ENCODE peak calls at places on chromosomes 7 and 10, in ten cellular contexts. R is PC-3; B is BE2C; A is tibial nerve; M is hippocampal formation; E is brain microvascular endothelial cell; F is activated T-helper 1 cell treated with Interleukin-2 at 50 U/mL for 16 hours; V is stimulated activated naive CD8-positive, alpha-beta T cell treated with anti-CD3 and anti-CD28 coated beads, Interleukin-15, Interleukin-2, amounts not matched to agents 100 U/mL and 50 U/mL, for 24 hours; Q is amniotic stem cell; G is GM06990. S is an unnamed sample.
A peak's percentile ranks its signal among the peaks of the same experiment; 100 is the strongest.

GRCh38 chr10:58830748-58831147 is 318.1 kb downstream of the BICC1 start:
- DNase-seq in R (no peak), B (no peak), A (no peak), M (no peak), E (no peak), F (no peak), V (no peak), Q (no peak), G (no peak), S (no peak)

GRCh38 chr10:70277396-70278030 is 6.3 kb downstream of the NPFFR1 start:
- DNase-seq in R (no peak), B (no peak), A (no peak), M (no peak), E (no peak), F (no peak), V (no peak), Q (no peak), G (no peak), S (no peak)

GRCh38 chr10:132919374-132920100 is 22.8 kb downstream of the CFAP46 start:
- DNase-seq in R (no peak), B (no peak), A (no peak), M (no peak), E (no peak), F (no peak), V (no peak), Q (no peak), G (no peak), S (no peak)

GRCh38 chr7:114885836-114886235 is 36.1 kb upstream of the MDFIC start:
- DNase-seq in R (peak; percentile 60), B (no peak), A (no peak), M (no peak), E (no peak), F (no peak), V (no peak), Q (no peak), G (no peak), S (no peak)

GRCh38 chr10:117373848-117374505 is 1.3 kb downstream of the PDZD8 start:
- DNase-seq in R (peak; percentile 25), B (peak; percentile 28), A (no peak), M (no peak), E (no peak), F (peak; percentile 3), V (peak; percentile 30), Q (no peak), G (peak; percentile 62), S (peak; percentile 13)

GRCh38 chr10:16945566-16945965 is 128.3 kb upstream of the RSU1 start:
- DNase-seq in R (no peak), B (no peak), A (no peak), M (no peak), E (no peak), F (no peak), V (no peak), Q (peak; percentile 5), G (no peak), S (no peak)

GRCh38 chr10:64733980-64734379 is 1212.8 kb downstream of the REEP3 start:
- DNase-seq in R (peak; percentile 86), B (peak; percentile 43), A (no peak), M (peak; percentile 4), E (peak; percentile 35), F (no peak), V (no peak), Q (no peak), G (no peak), S (no peak)

GRCh38 chr7:123367508-123368122 is 166.8 kb downstream of the IQUB start:
- DNase-seq in R (peak; percentile 63), B (peak; percentile 53), A (no peak), M (no peak), E (peak; percentile 20), F (no peak), V (peak; percentile 7), Q (no peak), G (no peak), S (no peak)

GRCh38 chr10:72598769-72599701 is 26.8 kb downstream of the MICU1 start:
- DNase-seq in R (no peak), B (peak; percentile 21), A (no peak), M (no peak), E (no peak), F (no peak), V (no peak), Q (no peak), G (no peak), S (no peak)

GRCh38 chr10:133260895-133261725 is 15.6 kb downstream of the ADAM8 start:
- DNase-seq in R (peak; percentile 28), B (peak; percentile 46), A (no peak), M (no peak), E (no peak), F (peak; percentile 33), V (peak; percentile 83), Q (no peak), G (peak; percentile 80), S (peak; percentile 4)

GRCh38 chr7:100674441-100675407 is 1.2 kb downstream of the GNB2 start:
- DNase-seq in R (no peak), B (no peak), A (no peak), M (no peak), E (no peak), F (no peak), V (peak; percentile 42), Q (no peak), G (no peak), S (no peak)

GRCh38 chr7:48147078-48147591 is 24.1 kb upstream of the ABCA13 start:
- DNase-seq in R (peak; percentile 52), B (no peak), A (no peak), M (no peak), E (no peak), F (no peak), V (no peak), Q (no peak), G (no peak), S (no peak)

S was measured in KG1.